ENCODE peak calls at places on chromosome 3, in eight cellular contexts. J is fibroblast of lung, D is MM.1S, L is mesendoderm, F is H9, P is GM23248, A is A549, S is PC-9. T is an unnamed sample.

GRCh38 chr3:183491109-183491922 is 62.9 kb upstream of the MCF2L2 start:
- DNase-seq in J (no peak), D (no peak), L (no peak), F (peak; percentile 22), P (no peak), A (no peak), S (peak; percentile 12), T (no peak)

GRCh38 chr3:32484437-32484836 is 18.2 kb downstream of the CMTM6 start:
- DNase-seq in J (no peak), D (no peak), L (no peak), F (no peak), P (no peak), A (no peak), S (no peak), T (peak; percentile 87)

GRCh38 chr3:154967090-154967489 is 113.0 kb upstream of the MME start:
- DNase-seq in J (peak; percentile 27), D (no peak), L (no peak), F (no peak), P (no peak), A (no peak), S (no peak), T (no peak)

GRCh38 chr3:8838765-8839423 is 69.5 kb upstream of the OXTR start:
- DNase-seq in J (no peak), D (no peak), L (no peak), F (no peak), P (no peak), A (no peak), S (no peak), T (no peak)

GRCh38 chr3:71584216-71585061 is 911 bp upstream of the FOXP1 start:
- DNase-seq in J (peak; percentile 71), D (no peak), L (peak; percentile 64), F (peak; percentile 43), P (peak; percentile 72), A (no peak), S (peak; percentile 39), T (peak; percentile 67)

GRCh38 chr3:184602406-184603155 is 41.0 kb downstream of the EPHB3 start:
- DNase-seq in J (no peak), D (no peak), L (peak; percentile 75), F (peak; percentile 46), P (no peak), A (peak; percentile 9), S (peak; percentile 52), T (no peak)

GRCh38 chr3:131796558-131796957 is 238.3 kb downstream of the CPNE4 start:
- DNase-seq in J (peak; percentile 6), D (peak; percentile 90), L (no peak), F (peak; percentile 30), P (no peak), A (no peak), S (no peak), T (peak; percentile 92)

GRCh38 chr3:131356006-131356405 is 25.6 kb upstream of the NUDT16 start:
- DNase-seq in J (no peak), D (no peak), L (no peak), F (no peak), P (peak; percentile 67), A (no peak), S (no peak), T (no peak)

GRCh38 chr3:131083190-131083863 is 56.6 kb downstream of the NEK11 start:
- DNase-seq in J (peak; percentile 15), D (peak; percentile 93), L (peak; percentile 11), F (peak; percentile 41), P (peak; percentile 38), A (no peak), S (no peak), T (peak; percentile 50)

GRCh38 chr3:176120507-176120906 is 1076.8 kb downstream of the TBL1XR1 start:
- DNase-seq in J (no peak), D (no peak), L (no peak), F (no peak), P (no peak), A (no peak), S (no peak), T (no peak)

GRCh38 chr3:19347701-19348100 is 199.4 kb downstream of the KCNH8 start:
- DNase-seq in J (no peak), D (no peak), L (no peak), F (no peak), P (no peak), A (no peak), S (no peak), T (no peak)

GRCh38 chr3:194497799-194498575 is 11.2 kb upstream of the ATP13A3 start:
- DNase-seq in J (no peak), D (no peak), L (no peak), F (peak; percentile 46), P (peak; percentile 70), A (no peak), S (peak; percentile 93), T (no peak)
- H3K4me2 ChIP-seq in J (no peak overlapping the region), D (no peak overlapping the region), L (no peak overlapping the region), F (no peak overlapping the region), P (peak overlapping the region; percentile 30), A (no peak overlapping the region), S (peak overlapping the region; percentile 64), T (no peak overlapping the region)

DNA sequence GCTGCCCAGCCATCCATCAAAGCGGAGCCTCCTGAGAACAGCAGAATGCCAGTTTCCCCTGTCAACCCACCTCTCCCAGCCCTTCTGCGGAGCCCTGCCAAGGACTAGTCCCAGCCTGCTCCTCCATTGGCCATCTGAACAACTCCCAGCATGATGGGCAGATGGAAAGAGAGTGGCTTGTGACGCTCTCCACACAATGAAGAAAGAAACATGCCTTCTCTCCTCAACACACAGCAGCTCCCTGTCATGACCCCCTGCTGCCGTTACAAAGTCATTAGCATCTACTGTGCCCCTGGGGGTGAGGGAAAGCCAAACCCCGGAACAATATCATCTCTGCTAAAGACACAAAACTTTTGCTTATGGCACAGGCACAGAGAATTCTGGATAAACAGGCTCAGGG is 33.6 kb downstream of the MECOM start:
- DNase-seq in J (no peak), D (no peak), L (peak; percentile 28), F (no peak), P (no peak), A (no peak), S (no peak), T (no peak)
- H3K4me1 ChIP-seq in J (no peaks in the 10 kb centered on the region), D (peaks cover 16% of the 10 kb centered on the region), L (no peaks in the 10 kb centered on the region), F (no peaks in the 10 kb centered on the region), P (no peaks in the 10 kb centered on the region), A (no peaks in the 10 kb centered on the region), S (peaks cover 7% of the 10 kb centered on the region), T (no peaks in the 10 kb centered on the region)

DNA sequence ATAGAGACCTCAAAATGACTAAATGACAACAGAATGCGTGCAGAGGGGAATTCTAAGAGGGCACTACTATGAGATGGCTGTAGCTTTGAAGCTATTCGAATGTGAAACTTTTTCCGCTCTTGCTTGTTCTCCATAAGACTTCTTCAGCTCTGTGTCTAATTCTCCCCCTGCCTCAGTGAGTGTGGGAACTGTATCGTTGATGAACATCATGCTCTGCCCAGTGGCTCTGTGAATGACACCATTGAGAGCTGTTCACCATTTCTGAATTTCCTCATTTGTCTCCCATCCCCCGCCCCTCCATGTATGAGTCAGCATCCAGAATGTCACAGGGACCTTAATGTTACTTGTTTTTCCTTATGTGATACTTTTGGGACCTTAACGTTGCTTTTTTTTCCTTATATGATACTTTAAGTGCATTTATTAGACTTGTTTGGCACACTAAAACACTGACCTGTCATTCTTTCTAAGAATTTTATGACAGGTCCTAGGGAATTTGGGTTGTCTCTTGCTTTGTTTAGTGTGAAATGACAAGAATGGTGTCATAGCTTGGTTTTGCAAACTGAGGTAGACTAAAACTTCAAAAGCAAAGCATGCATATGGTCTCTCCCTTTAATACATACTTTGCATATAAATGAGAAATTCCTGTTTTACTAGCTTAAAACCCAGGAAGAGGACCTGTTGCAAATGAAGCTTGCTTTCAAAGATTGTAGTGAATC is 99.6 kb downstream of the FNDC3B start:
- DNase-seq in J (peak; percentile 59), D (no peak), L (peak; percentile 81), F (no peak), P (peak; percentile 56), A (no peak), S (peak; percentile 77), T (no peak)
- H3K4me2 ChIP-seq in J (no peak overlapping the region), D (no peak overlapping the region), L (no peak overlapping the region), F (peak overlapping the region; percentile 58), P (peak overlapping the region; percentile 12), A (peak overlapping the region; percentile 81), S (peak overlapping the region; percentile 73), T (no peak overlapping the region)

GRCh38 chr3:98555025-98555379 is 23.2 kb downstream of the GPR15 start:
- DNase-seq in J (peak; percentile 17), D (no peak), L (no peak), F (no peak), P (no peak), A (no peak), S (no peak), T (no peak)
- H3K4me1 ChIP-seq in J (no peaks in the 10 kb centered on the region), D (peaks cover 21% of the 10 kb centered on the region), L (no peaks in the 10 kb centered on the region), F (no peaks in the 10 kb centered on the region), P (no peaks in the 10 kb centered on the region), A (no peaks in the 10 kb centered on the region), S (no peaks in the 10 kb centered on the region), T (no peaks in the 10 kb centered on the region)

DNA sequence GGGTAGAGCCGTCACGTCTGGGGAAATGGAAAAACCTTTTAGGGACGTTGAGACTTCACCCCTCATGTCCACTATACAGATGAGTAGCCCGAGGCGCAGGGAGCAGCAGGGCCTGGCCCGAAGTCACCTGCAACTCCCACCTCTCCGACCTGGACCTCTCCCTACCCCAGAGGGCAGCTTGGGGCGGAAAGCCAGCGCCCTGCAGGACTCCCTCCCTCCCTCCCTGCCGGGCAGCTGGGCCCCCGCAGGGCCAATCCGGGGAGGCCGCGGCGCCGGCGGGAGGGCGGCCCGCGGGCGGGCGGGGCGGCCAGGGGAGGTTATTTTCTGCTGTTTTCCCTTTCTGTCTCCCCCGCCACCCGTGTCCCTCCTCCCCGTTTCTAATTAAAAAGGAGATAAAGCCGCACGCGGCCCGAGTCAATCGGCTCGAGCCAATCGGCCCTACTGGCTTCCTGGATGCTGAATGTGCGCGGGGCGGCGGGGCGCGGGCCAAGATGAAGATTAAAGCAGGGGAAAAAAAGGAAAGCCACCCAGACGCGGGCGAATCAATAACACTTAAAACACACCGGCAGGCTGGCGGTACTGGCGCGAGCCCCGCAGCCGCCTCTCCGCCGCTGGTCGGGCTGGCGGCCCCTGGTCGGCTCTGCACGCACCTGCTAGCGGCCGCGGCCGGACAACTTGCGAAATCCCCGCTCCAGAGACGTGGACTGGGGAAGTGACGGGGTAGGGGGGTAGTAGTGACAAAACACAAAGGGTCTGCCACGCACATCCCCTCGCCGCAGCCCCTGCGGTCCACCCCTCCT is 1.8 kb downstream of the WNT7A start:
- DNase-seq in J (no peak), D (no peak), L (no peak), F (no peak), P (no peak), A (no peak), S (no peak), T (no peak)
- H3K4me2 ChIP-seq in J (no peak overlapping the region), D (peak overlapping the region; percentile 52), L (no peak overlapping the region), F (peak overlapping the region; percentile 44), P (no peak overlapping the region), A (peak overlapping the region; percentile 100), S (peak overlapping the region; percentile 75), T (no peak overlapping the region)

GRCh38 chr3:14424711-14425573 is 22.5 kb downstream of the SLC6A6 start:
- DNase-seq in J (peak; percentile 60), D (no peak), L (peak; percentile 51), F (no peak), P (no peak), A (no peak), S (peak; percentile 87), T (no peak)

GRCh38 chr3:14423197-14423743 is 20.9 kb downstream of the SLC6A6 start:
- DNase-seq in J (no peak), D (no peak), L (peak; percentile 72), F (no peak), P (peak; percentile 24), A (no peak), S (peak; percentile 97), T (no peak)

GRCh38 chr3:14426305-14426620 is 23.9 kb downstream of the SLC6A6 start:
- DNase-seq in J (no peak), D (no peak), L (no peak), F (no peak), P (no peak), A (no peak), S (no peak), T (peak; percentile 72)

GRCh38 chr3:14423963-14424362 is 21.6 kb downstream of the SLC6A6 start:
- DNase-seq in J (no peak), D (no peak), L (no peak), F (no peak), P (no peak), A (no peak), S (no peak), T (no peak)

GRCh38 chr3:14425574-14426304 is 23.3 kb downstream of the SLC6A6 start:
- DNase-seq in J (peak; percentile 30), D (no peak), L (no peak), F (no peak), P (no peak), A (no peak), S (peak; percentile 87), T (no peak)
- H3K4me1 ChIP-seq in J (no peaks in the 10 kb centered on the region), D (peaks cover 16% of the 10 kb centered on the region), L (peaks cover 22% of the 10 kb centered on the region), F (peaks cover 21% of the 10 kb centered on the region), P (no peaks in the 10 kb centered on the region), A (peaks cover 75% of the 10 kb centered on the region), S (peaks cover 97% of the 10 kb centered on the region), T (peaks cover 82% of the 10 kb centered on the region)

T was measured in Karpas-422.